ENCODE peak calls at places on chromosome 12, in four cellular contexts. O is aorta, T is NCI-H2081, M is skeletal muscle cell. E is an unnamed sample.

GRCh38 chr12:45670339-45671065 is 59.0 kb upstream of the ARID2 start:
- DNase-seq in O (no peak), M (no peak), T (no peak), E (no peak)

GRCh38 chr12:94240171-94240570 is 91.8 kb downstream of the PLXNC1 start:
- DNase-seq in T (no peak), O (no peak), M (no peak), E (no peak)

GRCh38 chr12:18403182-18403581 is 141.9 kb downstream of the PIK3C2G start:
- DNase-seq in T (no peak), M (no peak), O (no peak), E (no peak)

GRCh38 chr12:1972260-1972659 is 32.0 kb downstream of the DCP1B start:
- DNase-seq in O (no peak), M (peak; percentile 30), T (no peak), E (no peak)

GRCh38 chr12:57844725-57845477 is 1.6 kb downstream of the CTDSP2 start:
- DNase-seq in O (peak; percentile 88), M (peak; percentile 48), T (no peak), E (peak; percentile 52)

GRCh38 chr12:49230176-49230575 is 34.7 kb upstream of the TUBA1C start:
- DNase-seq in M (no peak), O (no peak), T (peak; percentile 86), E (no peak)

GRCh38 chr12:121238604-121239334 is 28.8 kb downstream of the P2RX4 start:
- DNase-seq in M (no peak), O (no peak), T (peak; percentile 66), E (peak; percentile 21)

GRCh38 chr12:51975196-51975595 is 23.7 kb downstream of the ACVR1B start:
- DNase-seq in T (no peak), O (no peak), M (no peak), E (no peak)

GRCh38 chr12:27424631-27425230 is 21.8 kb upstream of the SMCO2 start:
- DNase-seq in O (no peak), T (peak; percentile 59), M (peak; percentile 23), E (peak; percentile 85)

GRCh38 chr12:66107451-66107915 is 23.1 kb downstream of the LLPH start:
- DNase-seq in O (no peak), T (peak; percentile 76), M (peak; percentile 85), E (peak; percentile 85)